ENCODE peak calls at places on chromosome X, in ten cellular contexts. E, P, S, D, W, Q, O, U, B and V are unnamed samples.

GRCh38 chrX:68409154-68409553 is 24.1 kb downstream of the OPHN1 start:
- DNase-seq in E (no peak), P (no peak), S (no peak), D (no peak), W (no peak), Q (no peak), O (no peak), U (no peak), B (no peak), V (no peak)

GRCh38 chrX:68511255-68511654 is 12.4 kb downstream of the YIPF6 start:
- DNase-seq in E (peak), P (peak), S (no peak), D (no peak), W (no peak), Q (no peak), O (peak), U (no peak), B (peak), V (peak)

GRCh38 chrX:37753384-37753783 is 26.5 kb upstream of the CYBB start:
- DNase-seq in E (no peak), P (no peak), S (no peak), D (no peak), W (no peak), Q (no peak), O (no peak), U (no peak), B (no peak), V (no peak)

GRCh38 chrX:12975999-12976558 is 1.2 kb downstream of the TMSB4X start:
- DNase-seq in E (peak), P (peak), S (peak), D (no peak), W (no peak), Q (peak), O (peak), U (no peak), B (peak), V (no peak)

GRCh38 chrX:37955273-37955672 is 51.1 kb upstream of the SYTL5 start:
- DNase-seq in E (no peak), P (no peak), S (no peak), D (no peak), W (no peak), Q (no peak), O (no peak), U (no peak), B (no peak), V (no peak)

GRCh38 chrX:15790766-15791380 is 589 bp downstream of the ZRSR2 start:
- DNase-seq in E (no peak), P (no peak), S (no peak), D (no peak), W (no peak), Q (no peak), O (no peak), U (no peak), B (no peak), V (no peak)

GRCh38 chrX:134423606-134424005 is 36.4 kb upstream of the HPRT1 start:
- DNase-seq in E (no peak), P (no peak), S (no peak), D (peak), W (no peak), Q (no peak), O (peak), U (no peak), B (no peak), V (no peak)

GRCh38 chrX:31039327-31039711 is 32.5 kb downstream of the FTHL17 start:
- DNase-seq in E (no peak), P (no peak), S (no peak), D (no peak), W (no peak), Q (no peak), O (no peak), U (no peak), B (no peak), V (no peak)

GRCh38 chrX:10769165-10769564 is 148.8 kb upstream of the MID1 start:
- DNase-seq in E (peak), P (no peak), S (no peak), D (no peak), W (no peak), Q (no peak), O (peak), U (no peak), B (no peak), V (no peak)

GRCh38 chrX:24682739-24683432 is 10.8 kb upstream of the POLA1 start:
- DNase-seq in E (no peak), P (no peak), S (no peak), D (no peak), W (no peak), Q (no peak), O (no peak), U (no peak), B (no peak), V (no peak)

GRCh38 chrX:97876697-97877407 is 993.1 kb downstream of the RPA4 start:
- DNase-seq in E (no peak), P (no peak), S (no peak), D (peak), W (no peak), Q (no peak), O (no peak), U (no peak), B (no peak), V (no peak)

GRCh38 chrX:104282326-104282725 is 27.6 kb upstream of the ESX1 start:
- DNase-seq in E (no peak), P (no peak), S (no peak), D (no peak), W (no peak), Q (no peak), O (no peak), U (no peak), B (no peak), V (no peak)

GRCh38 chrX:88604433-88605221 is 142.4 kb upstream of the CPXCR1 start:
- DNase-seq in E (no peak), P (no peak), S (no peak), D (no peak), W (no peak), Q (no peak), O (peak), U (no peak), B (no peak), V (no peak)

GRCh38 chrX:16138108-16138427 is 14.7 kb downstream of the GRPR start:
- DNase-seq in E (peak), P (peak), S (no peak), D (no peak), W (no peak), Q (no peak), O (no peak), U (no peak), B (peak), V (no peak)

GRCh38 chrX:125895518-125895917 is 270.6 kb downstream of the DCAF12L2 start:
- DNase-seq in E (no peak), P (no peak), S (no peak), D (no peak), W (no peak), Q (no peak), O (no peak), U (no peak), B (no peak), V (no peak)

GRCh38 chrX:95056901-95057300 is 1382.9 kb downstream of the FAM133A start:
- DNase-seq in E (peak), P (no peak), S (no peak), D (no peak), W (no peak), Q (no peak), O (peak), U (no peak), B (no peak), V (peak)

GRCh38 chrX:43121637-43122036 is 343.7 kb upstream of the PPP1R2C start:
- DNase-seq in E (peak), P (peak), S (no peak), D (no peak), W (no peak), Q (no peak), O (no peak), U (no peak), B (no peak), V (no peak)

GRCh38 chrX:118862086-118862485 is 38.5 kb downstream of the ZCCHC12 start:
- DNase-seq in E (peak), P (no peak), S (no peak), D (no peak), W (no peak), Q (no peak), O (no peak), U (no peak), B (no peak), V (no peak)

GRCh38 chrX:54495814-54496516 is at the start of gene FGD1:
- DNase-seq in E (peak), P (peak), S (peak), D (no peak), W (no peak), Q (peak), O (peak), U (no peak), B (peak), V (no peak)

GRCh38 chrX:16239211-16239610 is 71.9 kb downstream of the MAGEB17 start:
- DNase-seq in E (no peak), P (no peak), S (no peak), D (peak), W (no peak), Q (no peak), O (peak), U (no peak), B (no peak), V (peak)

GRCh38 chrX:23548164-23548563 is 119.1 kb upstream of the PRDX4 start:
- DNase-seq in E (no peak), P (no peak), S (no peak), D (no peak), W (no peak), Q (no peak), O (peak), U (no peak), B (no peak), V (peak)

GRCh38 chrX:16856744-16857143 is 13.4 kb downstream of the RBBP7 start:
- DNase-seq in E (no peak), P (no peak), S (no peak), D (no peak), W (no peak), Q (no peak), O (no peak), U (no peak), B (no peak), V (no peak)

GRCh38 chrX:132489256-132490085 is 633 bp upstream of the MBNL3 start:
- DNase-seq in E (peak), P (peak), S (peak), D (peak), W (peak), Q (peak), O (peak), U (no peak), B (peak), V (no peak)

GRCh38 chrX:30635630-30636029 is 17.6 kb upstream of the GK start:
- DNase-seq in E (no peak), P (no peak), S (no peak), D (no peak), W (no peak), Q (no peak), O (no peak), U (no peak), B (no peak), V (no peak)

GRCh38 chrX:46628406-46629371 is 55.1 kb downstream of the CHST7 start:
- DNase-seq in E (no peak), P (peak), S (no peak), D (peak), W (peak), Q (no peak), O (peak), U (peak), B (no peak), V (no peak)

GRCh38 chrX:2370436-2370835 is 130.3 kb downstream of the DHRSX start:
- DNase-seq in E (no peak), P (no peak), S (no peak), D (no peak), W (no peak), Q (no peak), O (peak), U (no peak), B (no peak), V (peak)

GRCh38 chrX:22406332-22406731 is 133.6 kb downstream of the CBLL2 start:
- DNase-seq in E (no peak), P (no peak), S (no peak), D (no peak), W (no peak), Q (no peak), O (no peak), U (no peak), B (no peak), V (no peak)

GRCh38 chrX:109384569-109385174 is 97.2 kb downstream of the GUCY2F start:
- DNase-seq in E (peak), P (no peak), S (no peak), D (no peak), W (no peak), Q (no peak), O (peak), U (no peak), B (peak), V (peak)

GRCh38 chrX:23938690-23939089 is 30.9 kb downstream of the CXorf58 start:
- DNase-seq in E (no peak), P (no peak), S (no peak), D (no peak), W (no peak), Q (no peak), O (peak), U (no peak), B (no peak), V (no peak)

GRCh38 chrX:65607070-65607742 is 60.2 kb upstream of the MSN start:
- DNase-seq in E (no peak), P (no peak), S (no peak), D (peak), W (no peak), Q (no peak), O (peak), U (no peak), B (no peak), V (no peak)

GRCh38 chrX:104318330-104319009 is 63.7 kb upstream of the ESX1 start:
- DNase-seq in E (peak), P (no peak), S (peak), D (peak), W (no peak), Q (no peak), O (peak), U (no peak), B (no peak), V (peak)

GRCh38 chrX:13418126-13419091 is 98.6 kb upstream of the ATXN3L start:
- DNase-seq in E (no peak), P (no peak), S (no peak), D (peak), W (no peak), Q (no peak), O (peak), U (no peak), B (no peak), V (no peak)

GRCh38 chrX:12349201-12349600 is 210.9 kb downstream of the FRMPD4 start:
- DNase-seq in E (peak), P (no peak), S (no peak), D (no peak), W (no peak), Q (no peak), O (no peak), U (no peak), B (no peak), V (no peak)

DNA sequence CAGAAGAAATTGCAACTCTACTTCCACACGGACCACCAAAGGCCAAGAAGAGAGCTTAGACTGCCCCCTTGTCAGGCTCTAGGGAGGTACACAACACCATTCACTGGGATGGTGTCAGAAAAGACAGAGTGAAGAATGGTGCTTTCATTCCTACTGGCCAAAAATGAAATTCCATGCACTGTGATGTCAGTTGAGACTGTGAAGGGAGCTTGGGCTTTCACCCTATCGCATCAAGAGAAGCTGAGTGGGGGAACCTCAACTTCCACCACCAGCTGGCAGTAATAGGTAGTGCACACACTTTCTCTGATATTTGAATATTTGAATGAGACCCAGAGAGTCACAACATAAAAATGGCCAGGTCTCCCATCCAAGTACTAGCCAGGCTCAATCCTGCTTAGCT is 65.9 kb downstream of the ZNF711 start:
- DNase-seq in E (peak), P (no peak), S (no peak), D (no peak), W (no peak), Q (no peak), O (no peak), U (no peak), B (peak), V (no peak)
- TF ChIP-seq CTCF in E (peak), P (no peak), S (no peak), D (no peak), W (no peak), Q (no peak), O (no peak), U (peak), B (peak), V (no peak)

GRCh38 chrX:153643431-153644351 is 3.3 kb upstream of the DUSP9 start:
- DNase-seq in E (peak), P (no peak), S (peak), D (no peak), W (no peak), Q (no peak), O (no peak), U (no peak), B (peak), V (no peak)
- H3K4me3 ChIP-seq in E (peak), P (no peak), S (no peak), D (no peak), W (peak), Q (no peak), O (no peak), U (no peak), B (peak), V (no peak)

GRCh38 chrX:39984191-39984956 is 113.4 kb downstream of the BCOR start:
- DNase-seq in E (no peak), P (no peak), S (no peak), D (no peak), W (no peak), Q (no peak), O (peak), U (no peak), B (peak), V (peak)
- TF ChIP-seq CTCF in E (no peak), P (no peak), S (no peak), D (no peak), W (no peak), Q (no peak), O (no peak), U (no peak), B (no peak), V (no peak)

GRCh38 chrX:33970028-33970932 is 161.8 kb downstream of the FAM47A start:
- DNase-seq in E (no peak), P (no peak), S (no peak), D (no peak), W (no peak), Q (peak), O (no peak), U (no peak), B (no peak), V (no peak)
- H3K4me3 ChIP-seq in E (no peak), P (no peak), S (no peak), D (no peak), W (no peak), Q (no peak), O (no peak), U (no peak), B (no peak), V (no peak)

DNA sequence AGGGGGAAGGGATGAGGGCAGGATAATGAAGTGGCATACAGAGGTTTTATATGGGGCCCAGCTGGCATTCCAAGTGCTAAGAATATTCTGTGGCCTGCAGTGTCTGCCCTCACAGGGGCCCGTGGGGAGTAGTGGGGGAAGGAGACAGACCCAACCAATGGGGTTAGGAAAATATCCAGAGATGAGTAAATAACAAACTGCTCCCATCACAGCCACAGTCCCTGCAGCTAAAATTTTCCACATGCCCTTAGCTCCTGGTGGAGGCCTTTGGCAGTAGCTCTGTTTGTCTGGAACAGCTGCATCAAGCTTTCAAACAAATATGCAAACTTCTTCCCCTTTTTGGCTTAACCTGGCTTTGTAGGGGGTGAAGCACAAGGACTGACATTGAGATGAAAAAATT is 3.1 kb downstream of the SRPX2 start:
- DNase-seq in E (no peak), P (no peak), S (no peak), D (no peak), W (no peak), Q (no peak), O (peak), U (no peak), B (no peak), V (no peak)
- TF ChIP-seq CTCF in E (no peak), P (no peak), S (no peak), D (no peak), W (no peak), Q (no peak), O (no peak), U (no peak), B (no peak), V (peak)

GRCh38 chrX:78746496-78746895 is 1.0 kb upstream of the LPAR4 start:
- DNase-seq in E (peak), P (no peak), S (no peak), D (no peak), W (no peak), Q (no peak), O (no peak), U (no peak), B (no peak), V (no peak)

GRCh38 chrX:78747471-78747870 is at the start of gene LPAR4:
- DNase-seq in E (peak), P (peak), S (no peak), D (peak), W (no peak), Q (no peak), O (peak), U (no peak), B (no peak), V (peak)
- H3K4me3 ChIP-seq in E (peak), P (no peak), S (no peak), D (peak), W (peak), Q (no peak), O (peak), U (no peak), B (no peak), V (peak)

GRCh38 chrX:130120321-130120731 is 10.0 kb upstream of the ELF4 start:
- DNase-seq in E (peak), P (no peak), S (no peak), D (no peak), W (no peak), Q (no peak), O (no peak), U (no peak), B (peak), V (no peak)

GRCh38 chrX:130118396-130118795 is 8.1 kb upstream of the ELF4 start:
- DNase-seq in E (no peak), P (no peak), S (no peak), D (peak), W (no peak), Q (no peak), O (peak), U (no peak), B (no peak), V (peak)

GRCh38 chrX:130121505-130121800 is 11.2 kb upstream of the ELF4 start:
- DNase-seq in E (no peak), P (no peak), S (no peak), D (no peak), W (no peak), Q (no peak), O (no peak), U (no peak), B (no peak), V (no peak)

GRCh38 chrX:130118941-130119640 is 8.8 kb upstream of the ELF4 start:
- DNase-seq in E (no peak), P (no peak), S (no peak), D (no peak), W (no peak), Q (no peak), O (peak), U (no peak), B (no peak), V (no peak)

DNA sequence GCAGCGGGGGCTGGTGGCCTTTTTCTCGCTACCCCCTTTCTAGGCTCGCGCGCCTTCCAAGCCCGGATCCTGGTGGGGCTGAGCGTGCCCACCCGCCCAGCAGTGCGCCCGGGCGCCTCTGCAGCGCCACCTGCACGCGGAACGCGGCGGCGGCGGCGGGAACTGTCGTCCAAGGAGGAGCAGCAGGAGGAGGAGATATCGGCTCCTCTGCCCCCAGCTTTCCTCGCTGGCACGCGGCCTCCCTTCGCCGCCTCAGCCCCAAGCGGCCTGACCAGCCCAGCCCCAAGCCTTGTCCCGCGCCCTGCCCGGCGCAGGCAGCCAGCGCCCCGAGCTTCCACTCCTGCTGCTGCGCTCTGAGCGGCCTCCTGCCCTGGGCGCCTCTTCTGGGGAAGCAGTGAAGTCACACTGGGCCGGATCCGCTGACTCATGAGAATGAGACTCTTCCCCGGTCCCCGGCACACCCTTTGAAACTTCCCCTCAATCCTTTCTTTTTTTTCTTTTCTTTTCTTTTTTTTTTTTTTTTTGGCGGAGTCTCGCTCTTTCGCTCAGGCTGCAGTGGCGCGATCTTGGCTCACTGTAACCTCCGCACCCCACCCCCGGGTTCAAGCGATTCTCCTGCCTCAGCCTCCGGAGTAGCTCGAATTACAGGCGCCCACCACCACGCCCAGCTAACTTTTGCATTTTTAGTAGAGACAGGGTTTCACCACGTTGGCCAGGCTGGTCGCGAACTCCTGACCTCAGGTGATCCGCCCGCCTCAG is 10.6 kb upstream of the ELF4 start:
- DNase-seq in E (peak), P (peak), S (peak), D (peak), W (no peak), Q (peak), O (peak), U (no peak), B (peak), V (no peak)
- TF ChIP-seq CTCF in E (peak), P (peak), S (peak), D (peak), W (peak), Q (peak), O (peak), U (peak), B (peak), V (peak)